ENCODE peak calls at places on chromosome 5, in four cellular contexts. T is mesenchymal stem cell, H is HepG2, E is mesendoderm. A is an unnamed sample.

GRCh38 chr5:142537938-142538337 is 148.0 kb downstream of the FGF1 start:
- DNase-seq in T (no peak), H (no peak), E (no peak), A (no peak)

GRCh38 chr5:172395483-172395882 is 58.8 kb downstream of the SH3PXD2B start:
- DNase-seq in H (no peak), E (no peak), T (no peak), A (no peak)

GRCh38 chr5:115282131-115282530 is 14.3 kb downstream of the CCDC112 start:
- DNase-seq in E (no peak), H (no peak), T (no peak), A (no peak)

GRCh38 chr5:41648976-41649375 is 138.6 kb upstream of the PLCXD3 start:
- DNase-seq in T (no peak), E (no peak), H (no peak), A (no peak)

GRCh38 chr5:146710348-146710747 is 168.2 kb downstream of the PPP2R2B start:
- DNase-seq in E (no peak), H (no peak), T (no peak), A (no peak)

GRCh38 chr5:133801955-133802751 is 166.3 kb downstream of the C5orf15 start:
- DNase-seq in T (no peak), H (no peak), E (no peak), A (peak)

GRCh38 chr5:140588311-140589070 is 23.9 kb downstream of the SLC35A4 start:
- DNase-seq in T (peak), E (no peak), H (no peak), A (no peak)

GRCh38 chr5:176400382-176401156 is 12.0 kb downstream of the HIGD2A start:
- DNase-seq in H (no peak), T (no peak), E (no peak), A (no peak)

GRCh38 chr5:72556351-72557146 is 49.3 kb upstream of the ZNF366 start:
- DNase-seq in T (peak), H (peak), E (peak), A (peak)

GRCh38 chr5:167893271-167893670 is 398.2 kb upstream of the WWC1 start:
- DNase-seq in E (peak), H (no peak), T (no peak), A (no peak)

GRCh38 chr5:127216906-127217675 is 73.5 kb upstream of the MEGF10 start:
- DNase-seq in E (peak), H (no peak), T (no peak), A (no peak)

GRCh38 chr5:34927785-34928184 is 1.6 kb upstream of the DNAJC21 start:
- DNase-seq in H (no peak), E (peak), T (no peak), A (no peak)

GRCh38 chr5:50853151-50853550 is 186.7 kb downstream of the PARP8 start:
- DNase-seq in T (no peak), H (no peak), E (no peak), A (peak)

GRCh38 chr5:90201923-90202322 is 207.6 kb downstream of the CETN3 start:
- DNase-seq in H (no peak), E (no peak), T (no peak), A (no peak)

GRCh38 chr5:82364497-82364896 is 86.3 kb upstream of the RPS23 start:
- DNase-seq in H (no peak), E (peak), T (peak), A (no peak)

GRCh38 chr5:150073086-150073625 is 13.2 kb downstream of the CSF1R start:
- DNase-seq in H (no peak), E (no peak), T (no peak), A (no peak)

GRCh38 chr5:154801083-154801482 is 45.9 kb downstream of the LARP1 start:
- DNase-seq in T (no peak), H (no peak), E (no peak), A (no peak)

GRCh38 chr5:80153586-80154126 is 102.2 kb downstream of the SERINC5 start:
- DNase-seq in E (no peak), T (no peak), H (peak), A (no peak)

GRCh38 chr5:96177303-96177869 is 215.7 kb upstream of the ELL2 start:
- DNase-seq in H (peak), T (peak), E (no peak), A (no peak)

GRCh38 chr5:149130121-149130931 is 11.0 kb upstream of the ABLIM3 start:
- DNase-seq in E (no peak), T (peak), H (no peak), A (no peak)

GRCh38 chr5:14806452-14806851 is 65.1 kb downstream of the ANKH start:
- DNase-seq in T (peak), H (no peak), E (no peak), A (peak)

GRCh38 chr5:116573617-116574431 is 799 bp downstream of the SEMA6A start:
- DNase-seq in E (peak), H (no peak), T (peak), A (peak)

GRCh38 chr5:8060235-8061139 is 191.5 kb downstream of the MTRR start:
- DNase-seq in E (no peak), T (no peak), H (no peak), A (no peak)

GRCh38 chr5:34930870-34931269 is 1.5 kb downstream of the DNAJC21 start:
- DNase-seq in H (no peak), E (no peak), T (no peak), A (no peak)

GRCh38 chr5:81703840-81704239 is 47.1 kb downstream of the SSBP2 start:
- DNase-seq in E (no peak), H (no peak), T (no peak), A (no peak)

GRCh38 chr5:106205916-106206571 is 1464.7 kb downstream of the EFNA5 start:
- DNase-seq in E (no peak), H (no peak), T (no peak), A (no peak)

GRCh38 chr5:174419523-174420132 is 304.8 kb upstream of the MSX2 start:
- DNase-seq in E (peak), H (peak), T (peak), A (peak)

GRCh38 chr5:86665984-86666760 is 48.4 kb downstream of the COX7C start:
- DNase-seq in E (no peak), T (no peak), H (no peak), A (no peak)

GRCh38 chr5:174387448-174387847 is 336.9 kb upstream of the MSX2 start:
- DNase-seq in E (no peak), T (no peak), H (no peak), A (no peak)

GRCh38 chr5:170184007-170184687 is 48.6 kb upstream of the C5orf58 start:
- DNase-seq in H (peak), T (peak), E (peak), A (peak)

GRCh38 chr5:74279244-74279643 is 361.3 kb downstream of the ENC1 start:
- DNase-seq in E (no peak), H (no peak), T (no peak), A (no peak)

GRCh38 chr5:181159286-181160143 is 12.1 kb downstream of the OR2V2 start:
- DNase-seq in T (peak), E (peak), H (peak), A (peak)

GRCh38 chr5:181164076-181164952 is 16.9 kb downstream of the OR2V2 start:
- DNase-seq in E (peak), H (no peak), T (peak), A (no peak)

GRCh38 chr5:181163487-181164075 is 16.2 kb downstream of the OR2V2 start:
- DNase-seq in H (no peak), E (peak), T (peak), A (no peak)

GRCh38 chr5:181160144-181160754 is 12.9 kb downstream of the OR2V2 start:
- DNase-seq in T (peak), E (peak), H (no peak), A (peak)

DNA sequence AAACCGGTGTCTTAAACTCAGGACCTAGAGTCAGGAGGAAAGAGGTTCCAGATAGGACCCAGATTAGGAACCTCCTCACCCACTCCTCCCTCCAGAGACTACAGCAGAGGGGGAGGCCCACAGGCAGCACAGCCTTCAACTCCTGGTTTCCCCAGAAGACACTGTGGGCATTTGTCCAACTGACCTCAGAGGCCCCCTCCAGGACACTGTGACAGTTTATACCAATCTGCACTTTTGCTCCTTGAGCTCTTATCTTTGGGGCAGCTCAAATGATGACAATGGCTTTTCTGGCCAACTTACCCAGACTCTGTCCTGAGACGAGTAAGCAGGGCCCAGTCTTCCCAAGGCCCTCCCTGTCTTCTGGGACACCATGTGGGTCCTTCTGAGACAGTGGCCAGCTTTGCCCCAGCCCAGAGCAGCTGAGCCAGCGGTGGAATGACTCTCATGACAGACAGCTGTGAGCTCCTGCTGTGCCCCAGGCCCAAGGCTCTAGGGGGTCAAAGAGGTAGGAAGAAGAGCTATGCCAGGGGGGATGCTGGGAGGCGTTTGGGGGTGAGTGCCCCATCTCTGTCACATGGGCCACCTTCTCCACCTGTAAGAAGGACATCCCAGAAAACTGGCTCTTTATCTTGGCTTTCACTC is 14.3 kb downstream of the OR2V2 start:
- DNase-seq in T (no peak), H (no peak), E (no peak), A (no peak)
- H3K4me3 ChIP-seq in T (no peak), H (no peak), E (no peak), A (peak)

GRCh38 chr5:59321631-59322030 is 571.9 kb downstream of the PDE4D start:
- DNase-seq in H (no peak), E (no peak), T (no peak), A (no peak)

GRCh38 chr5:59319286-59319685 is 574.2 kb downstream of the PDE4D start:
- DNase-seq in T (peak), E (no peak), H (no peak), A (no peak)

GRCh38 chr5:59320420-59320819 is 573.1 kb downstream of the PDE4D start:
- DNase-seq in H (no peak), E (no peak), T (no peak), A (no peak)

GRCh38 chr5:59317772-59318205 is 575.7 kb downstream of the PDE4D start:
- DNase-seq in H (no peak), E (no peak), T (no peak), A (no peak)

GRCh38 chr5:59317023-59317771 is 576.3 kb downstream of the PDE4D start:
- DNase-seq in T (peak), H (no peak), E (peak), A (no peak)
- H3K4me3 ChIP-seq in T (no peak), H (no peak), E (no peak), A (peak)

DNA sequence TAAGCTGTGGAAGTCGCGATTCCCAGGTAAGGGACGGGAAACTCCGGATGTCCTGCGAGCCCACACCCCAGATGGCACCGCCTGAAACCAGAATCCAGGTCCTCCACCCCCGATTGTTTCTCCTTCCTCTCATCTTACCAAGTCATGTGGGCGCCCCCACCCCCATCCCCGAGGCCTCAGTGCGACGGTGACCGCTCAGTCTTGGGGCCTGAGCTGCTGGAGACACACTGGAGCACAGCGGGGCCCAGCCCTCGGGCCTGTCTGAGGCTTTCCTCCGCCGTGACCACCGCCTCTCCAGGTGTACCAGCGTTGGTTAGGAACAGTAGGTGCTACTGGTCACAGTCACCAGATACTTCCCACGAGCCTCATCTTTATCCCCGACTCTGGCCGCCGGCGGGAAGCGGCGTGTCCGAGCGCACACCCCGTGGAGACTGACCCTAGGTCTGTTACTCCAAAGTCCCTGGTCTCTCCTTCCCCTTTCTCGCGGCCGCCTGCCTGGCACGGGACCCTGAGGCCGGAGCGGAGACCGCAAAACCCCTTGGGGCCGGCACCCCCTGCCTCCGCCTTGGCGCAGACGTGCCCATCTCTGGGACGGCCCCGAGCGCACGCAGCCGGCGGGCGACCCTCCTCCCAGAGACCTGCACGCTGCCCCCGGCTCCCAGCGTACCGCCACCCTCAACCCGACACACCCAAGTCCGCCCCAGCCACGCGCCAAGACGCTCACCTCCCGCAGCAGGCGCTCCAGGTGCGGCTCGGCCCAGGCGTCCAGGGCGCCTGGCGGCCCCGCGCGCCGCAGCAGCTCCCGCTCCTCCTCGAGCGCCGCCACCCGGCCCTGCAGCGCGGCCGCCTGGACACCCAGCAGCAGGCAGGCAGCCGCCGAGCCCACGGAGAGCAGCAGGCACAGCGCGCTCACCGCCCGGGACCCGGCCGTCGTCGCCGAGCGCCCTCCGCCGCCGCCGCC is 733 bp downstream of the COL23A1 start:
- DNase-seq in T (peak), E (peak), H (no peak), A (peak)
- H3K4me3 ChIP-seq in T (peak), E (peak), H (no peak), A (peak)

DNA sequence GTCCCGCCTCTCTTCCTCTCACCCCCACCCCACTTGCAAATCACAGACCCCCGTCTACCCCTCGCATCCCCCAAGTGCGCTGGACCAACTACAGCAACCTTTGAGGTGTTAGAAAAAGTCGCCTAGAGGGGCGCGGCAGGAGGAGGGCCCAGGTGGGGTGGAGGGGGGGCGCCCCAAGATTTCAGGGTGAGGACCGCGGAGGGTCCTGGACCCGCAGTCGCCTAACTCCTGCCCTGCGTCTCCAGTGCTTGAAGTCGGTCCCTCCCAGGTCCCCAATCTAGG is 381 bp upstream of the EGFLAM start:
- DNase-seq in E (peak), H (no peak), T (no peak), A (no peak)
- H3K4me3 ChIP-seq in E (peak), H (peak), T (peak), A (peak)

GRCh38 chr5:159105318-159106053 is 5.8 kb upstream of the EBF1 start:
- DNase-seq in H (no peak), E (peak), T (no peak), A (no peak)
- H3K4me3 ChIP-seq in H (no peak), E (no peak), T (no peak), A (peak)

GRCh38 chr5:88979244-88979643 is 96.3 kb upstream of the MEF2C start:
- DNase-seq in T (peak), H (no peak), E (peak), A (no peak)
- H3K4me3 ChIP-seq in T (no peak), H (no peak), E (no peak), A (no peak)

A was measured in left ventricle myocardium inferior.